ENCODE peak calls at places on chromosomes 11 and 22, in five cellular contexts. X, P, E, G and N are unnamed samples. For H3K36me3 and H3K4me1, the result is how much of the 10 kb centered on the place peaks cover.

GRCh38 chr22:43375951-43376455 is 32.8 kb upstream of the SCUBE1 start:
- DNase-seq in X (no peak), P (peak), E (peak), G (no peak), N (no peak)

GRCh38 chr11:20754957-20755356 is 85.6 kb downstream of the NELL1 start:
- DNase-seq in X (no peak), P (no peak), E (no peak), G (peak), N (no peak)

GRCh38 chr11:5591613-5592012 is 4.8 kb upstream of the TRIM6 start:
- DNase-seq in X (no peak), P (no peak), E (no peak), G (no peak), N (no peak)

GRCh38 chr22:31068970-31069369 is 12.1 kb upstream of the SMTN start:
- DNase-seq in X (no peak), P (no peak), E (no peak), G (no peak), N (no peak)

GRCh38 chr22:49967333-49968241 is 7.0 kb downstream of the PIM3 start:
- DNase-seq in X (peak), P (no peak), E (peak), G (peak), N (no peak)

GRCh38 chr22:48979482-48979881 is 848.2 kb downstream of the BRD1 start:
- DNase-seq in X (no peak), P (no peak), E (no peak), G (peak), N (no peak)

GRCh38 chr11:62011881-62012280 is 44.4 kb upstream of the FTH1 start:
- DNase-seq in X (no peak), P (no peak), E (no peak), G (no peak), N (no peak)

GRCh38 chr11:35270342-35270741 is 131.4 kb downstream of the CD44 start:
- DNase-seq in X (no peak), P (peak), E (no peak), G (no peak), N (no peak)

GRCh38 chr11:10568486-10568941 is at the start of gene LYVE1:
- DNase-seq in X (no peak), P (no peak), E (no peak), G (no peak), N (no peak)

GRCh38 chr22:33426451-33426850 is 368.3 kb upstream of the SYN3 start:
- DNase-seq in X (no peak), P (peak), E (no peak), G (no peak), N (peak)

GRCh38 chr11:73931039-73931645 is 19.7 kb upstream of the DNAJB13 start:
- DNase-seq in X (no peak), P (peak), E (peak), G (peak), N (peak)

GRCh38 chr11:73929388-73929787 is 21.4 kb upstream of the DNAJB13 start:
- DNase-seq in X (no peak), P (no peak), E (no peak), G (no peak), N (no peak)

GRCh38 chr11:73931951-73932350 is 18.9 kb upstream of the DNAJB13 start:
- DNase-seq in X (no peak), P (no peak), E (no peak), G (no peak), N (no peak)
- H3K36me3 ChIP-seq in X (half or more), P (under half), E (under half), G (under half), N (under half)

GRCh38 chr11:8328231-8328794 is 64.6 kb upstream of the LMO1 start:
- DNase-seq in X (no peak), P (no peak), E (no peak), G (no peak), N (no peak)
- H3K4me3 ChIP-seq in X (no peak), P (no peak), E (no peak), G (no peak), N (no peak)

DNA sequence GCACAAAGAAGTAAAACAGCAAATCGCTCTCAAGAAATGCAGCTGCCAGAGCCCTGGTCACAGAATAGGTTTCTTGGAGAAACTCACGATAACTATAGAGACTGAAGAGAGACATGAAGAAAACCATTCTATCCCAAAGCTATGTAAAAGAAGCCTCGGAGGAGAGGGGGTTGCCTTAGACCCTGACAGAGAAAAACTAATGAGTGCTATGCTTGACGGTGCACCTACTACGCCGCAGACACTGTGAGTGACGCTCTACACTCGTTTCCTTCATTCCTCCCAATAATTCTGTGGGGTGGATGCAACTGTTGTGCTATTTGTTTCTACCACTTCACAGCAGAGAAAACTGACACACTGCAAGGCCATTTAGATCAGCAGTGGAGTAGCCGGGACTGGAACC is 121.8 kb downstream of the ETS1 start:
- DNase-seq in X (no peak), P (no peak), E (no peak), G (no peak), N (no peak)
- H3K4me1 ChIP-seq in X (half or more), P (under half), E (half or more), G (half or more), N (under half)

GRCh38 chr11:82989628-82990404 is 81.9 kb downstream of the RAB30 start:
- DNase-seq in X (no peak), P (no peak), E (no peak), G (no peak), N (no peak)

GRCh38 chr11:82987997-82988396 is 83.7 kb downstream of the RAB30 start:
- DNase-seq in X (no peak), P (no peak), E (no peak), G (no peak), N (no peak)

GRCh38 chr11:82981852-82982251 is 80.3 kb downstream of the DDIAS start:
- DNase-seq in X (no peak), P (no peak), E (no peak), G (no peak), N (no peak)

GRCh38 chr11:82988936-82989627 is 82.6 kb downstream of the RAB30 start:
- DNase-seq in X (no peak), P (peak), E (no peak), G (peak), N (no peak)

GRCh38 chr11:82986491-82986890 is 85.0 kb downstream of the DDIAS start:
- DNase-seq in X (no peak), P (no peak), E (no peak), G (no peak), N (no peak)
- H3K36me3 ChIP-seq in X (under half), P (under half), E (under half), G (half or more), N (under half)

GRCh38 chr11:68751331-68751856 is at the start of gene TESMIN:
- DNase-seq in X (peak), P (peak), E (peak), G (peak), N (peak)
- H3K4me3 ChIP-seq in X (peak), P (peak), E (peak), G (peak), N (no peak)

GRCh38 chr22:46373166-46373565 is 37.7 kb downstream of the TRMU start:
- DNase-seq in X (no peak), P (no peak), E (no peak), G (no peak), N (no peak)

GRCh38 chr22:46374663-46375474 is 39.4 kb downstream of the TRMU start:
- DNase-seq in X (peak), P (no peak), E (no peak), G (no peak), N (no peak)

GRCh38 chr22:46372686-46373085 is 37.2 kb downstream of the TRMU start:
- DNase-seq in X (no peak), P (no peak), E (no peak), G (no peak), N (no peak)

GRCh38 chr22:46376096-46376495 is 40.6 kb downstream of the TRMU start:
- DNase-seq in X (no peak), P (no peak), E (no peak), G (no peak), N (no peak)

DNA sequence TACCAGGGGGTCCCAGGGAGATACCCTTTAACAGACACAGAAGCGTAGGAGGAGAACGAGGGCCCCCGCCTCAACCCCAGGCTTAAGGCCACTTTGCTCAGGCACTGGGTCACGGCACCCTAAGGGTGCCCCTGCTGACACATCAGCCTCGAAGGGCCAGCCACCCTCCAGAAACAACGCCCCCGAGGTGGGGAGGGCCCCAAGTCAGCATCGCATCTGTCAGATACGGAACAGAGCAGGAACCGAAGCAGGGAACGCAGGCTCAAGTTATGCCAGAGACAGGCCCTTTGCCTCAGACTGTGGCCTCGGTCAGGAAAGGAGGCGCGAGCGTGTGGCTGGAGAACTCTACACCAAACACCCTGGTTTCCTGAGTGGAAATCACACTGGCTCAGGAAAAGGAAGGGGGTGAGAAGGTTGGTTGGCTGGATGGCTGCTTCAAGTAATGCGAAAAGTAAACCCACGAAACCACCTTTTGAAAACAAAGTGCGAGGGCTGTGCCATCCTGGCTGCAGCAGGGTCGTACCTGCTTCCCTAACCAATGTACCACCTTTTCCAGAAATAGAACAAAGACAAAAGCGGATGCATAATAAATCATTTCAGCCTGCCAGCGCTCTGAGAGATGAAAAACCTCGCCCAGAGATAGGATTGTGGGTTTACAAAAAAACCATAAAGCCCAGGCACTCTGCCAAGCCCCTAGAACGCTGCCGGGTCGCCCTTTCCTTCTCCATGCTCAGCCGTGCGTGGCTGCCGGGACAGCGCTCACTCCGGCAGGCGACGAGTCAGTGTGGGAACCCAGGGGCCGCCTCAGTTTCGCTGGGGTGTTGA is 38.5 kb downstream of the TRMU start:
- DNase-seq in X (no peak), P (no peak), E (no peak), G (no peak), N (no peak)
- H3K4me1 ChIP-seq in X (under half), P (under half), E (under half), G (under half), N (under half)

GRCh38 chr11:75273989-75274391 is 33.4 kb downstream of the TPBGL start:
- DNase-seq in X (no peak), P (no peak), E (no peak), G (no peak), N (no peak)
- H3K36me3 ChIP-seq in X (half or more), P (under half), E (under half), G (under half), N (under half)

GRCh38 chr11:90134420-90135003 is at the start of gene NAALAD2:
- DNase-seq in X (peak), P (peak), E (peak), G (no peak), N (peak)

GRCh38 chr11:90135016-90135415 is 553 bp downstream of the NAALAD2 start:
- DNase-seq in X (no peak), P (no peak), E (peak), G (no peak), N (peak)

DNA sequence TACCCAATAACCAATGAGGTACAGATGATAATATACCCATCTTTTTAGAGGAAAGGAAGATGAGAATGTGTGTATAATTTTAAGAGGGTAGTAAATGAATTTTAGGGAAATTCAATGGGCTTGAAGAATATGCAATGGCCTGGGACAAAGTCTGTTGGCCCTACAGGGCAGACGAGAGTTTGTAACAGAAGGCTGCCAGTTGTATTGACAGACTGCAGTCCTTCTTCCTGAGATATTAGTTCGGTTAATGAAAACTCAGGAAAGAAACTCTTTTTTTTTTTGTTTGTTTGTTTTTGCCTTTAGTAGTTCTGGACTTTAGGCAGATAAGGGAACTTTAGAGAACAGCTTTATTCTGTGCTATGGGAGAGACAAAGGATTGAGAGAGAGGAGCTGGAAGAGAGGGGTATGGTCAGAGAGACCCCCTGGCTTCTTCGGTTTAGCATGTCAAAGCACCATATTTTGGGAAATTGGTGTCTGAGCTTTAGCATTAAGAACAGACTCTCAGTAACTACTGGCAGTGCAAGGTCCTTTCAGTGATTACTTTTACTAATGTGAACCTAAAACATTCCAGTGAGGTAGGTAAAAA is 810 bp upstream of the NAALAD2 start:
- DNase-seq in X (no peak), P (no peak), E (no peak), G (no peak), N (no peak)
- H3K4me3 ChIP-seq in X (peak), P (no peak), E (peak), G (no peak), N (peak)